ENCODE peak calls at places on chromosome 7, in nine cellular contexts. One of them, this sample, is unnamed.
A peak's percentile ranks its signal among the peaks of the same experiment; 100 is the strongest.

GRCh38 chr7:132499065-132499464 is 77.2 kb downstream of the PLXNA4 start:
- DNase-seq in natural killer cell: no peak
- DNase-seq in fibroblast of lung: no peak
- DNase-seq in osteocyte: no peak
- DNase-seq in gastrocnemius medialis: no peak
- DNase-seq in kidney epithelial cell: no peak
- DNase-seq in body of pancreas: no peak
- DNase-seq in right lobe of liver: no peak
- DNase-seq in right atrium auricular region: no peak
- DNase-seq in this sample: no peak

GRCh38 chr7:30683839-30684238 is 1.6 kb upstream of the CRHR2 start:
- DNase-seq in fibroblast of lung: no peak
- DNase-seq in right atrium auricular region: no peak
- DNase-seq in body of pancreas: no peak
- DNase-seq in natural killer cell: no peak
- DNase-seq in osteocyte: no peak
- DNase-seq in right lobe of liver: no peak
- DNase-seq in gastrocnemius medialis: no peak
- DNase-seq in kidney epithelial cell: no peak
- DNase-seq in this sample: no peak

GRCh38 chr7:102912742-102913141 is at the start of gene LRRC17:
- DNase-seq in right atrium auricular region: no peak
- DNase-seq in osteocyte: no peak
- DNase-seq in fibroblast of lung: peak; percentile 97
- DNase-seq in kidney epithelial cell: peak; percentile 68
- DNase-seq in body of pancreas: no peak
- DNase-seq in natural killer cell: no peak
- DNase-seq in gastrocnemius medialis: no peak
- DNase-seq in right lobe of liver: no peak
- DNase-seq in this sample: no peak

GRCh38 chr7:20894806-20895205 is 108.1 kb upstream of the SP8 start:
- DNase-seq in fibroblast of lung: peak; percentile 6
- DNase-seq in kidney epithelial cell: no peak
- DNase-seq in right lobe of liver: no peak
- DNase-seq in natural killer cell: no peak
- DNase-seq in right atrium auricular region: no peak
- DNase-seq in gastrocnemius medialis: no peak
- DNase-seq in body of pancreas: no peak
- DNase-seq in osteocyte: no peak
- DNase-seq in this sample: no peak

GRCh38 chr7:12222889-12223579 is 11.9 kb downstream of the TMEM106B start:
- DNase-seq in body of pancreas: no peak
- DNase-seq in fibroblast of lung: no peak
- DNase-seq in right lobe of liver: no peak
- DNase-seq in gastrocnemius medialis: no peak
- DNase-seq in osteocyte: no peak
- DNase-seq in kidney epithelial cell: no peak
- DNase-seq in right atrium auricular region: no peak
- DNase-seq in natural killer cell: no peak
- DNase-seq in this sample: no peak

GRCh38 chr7:30698481-30698880 is 16.2 kb upstream of the CRHR2 start:
- DNase-seq in natural killer cell: no peak
- DNase-seq in fibroblast of lung: no peak
- DNase-seq in right atrium auricular region: no peak
- DNase-seq in right lobe of liver: no peak
- DNase-seq in gastrocnemius medialis: no peak
- DNase-seq in kidney epithelial cell: no peak
- DNase-seq in osteocyte: no peak
- DNase-seq in body of pancreas: no peak
- DNase-seq in this sample: no peak

GRCh38 chr7:81236560-81236959 is 317.7 kb upstream of the SEMA3C start:
- DNase-seq in right lobe of liver: no peak
- DNase-seq in kidney epithelial cell: no peak
- DNase-seq in body of pancreas: no peak
- DNase-seq in gastrocnemius medialis: no peak
- DNase-seq in right atrium auricular region: no peak
- DNase-seq in osteocyte: no peak
- DNase-seq in natural killer cell: no peak
- DNase-seq in fibroblast of lung: no peak
- DNase-seq in this sample: no peak

GRCh38 chr7:70698219-70698832 is 433.6 kb upstream of the GALNT17 start:
- DNase-seq in body of pancreas: peak; percentile 44
- DNase-seq in right atrium auricular region: no peak
- DNase-seq in gastrocnemius medialis: no peak
- DNase-seq in kidney epithelial cell: no peak
- DNase-seq in right lobe of liver: no peak
- DNase-seq in natural killer cell: no peak
- DNase-seq in osteocyte: no peak
- DNase-seq in fibroblast of lung: peak; percentile 81
- DNase-seq in this sample: no peak

GRCh38 chr7:155762639-155763038 is 49.6 kb downstream of the SHH start:
- DNase-seq in right atrium auricular region: no peak
- DNase-seq in gastrocnemius medialis: no peak
- DNase-seq in right lobe of liver: no peak
- DNase-seq in body of pancreas: no peak
- DNase-seq in osteocyte: no peak
- DNase-seq in natural killer cell: no peak
- DNase-seq in fibroblast of lung: no peak
- DNase-seq in kidney epithelial cell: no peak
- DNase-seq in this sample: no peak

GRCh38 chr7:40202851-40203250 is 68.0 kb downstream of the SUGCT start:
- DNase-seq in natural killer cell: no peak
- DNase-seq in fibroblast of lung: no peak
- DNase-seq in gastrocnemius medialis: no peak
- DNase-seq in body of pancreas: no peak
- DNase-seq in right atrium auricular region: no peak
- DNase-seq in osteocyte: no peak
- DNase-seq in right lobe of liver: no peak
- DNase-seq in kidney epithelial cell: no peak
- DNase-seq in this sample: no peak

GRCh38 chr7:40200791-40201190 is 66.0 kb downstream of the SUGCT start:
- DNase-seq in fibroblast of lung: peak; percentile 78
- DNase-seq in kidney epithelial cell: no peak
- DNase-seq in gastrocnemius medialis: no peak
- DNase-seq in right atrium auricular region: no peak
- DNase-seq in osteocyte: no peak
- DNase-seq in natural killer cell: no peak
- DNase-seq in body of pancreas: no peak
- DNase-seq in right lobe of liver: no peak
- DNase-seq in this sample: no peak

GRCh38 chr7:40194743-40195142 is 59.9 kb downstream of the SUGCT start:
- DNase-seq in body of pancreas: no peak
- DNase-seq in gastrocnemius medialis: no peak
- DNase-seq in right lobe of liver: no peak
- DNase-seq in right atrium auricular region: no peak
- DNase-seq in osteocyte: no peak
- DNase-seq in natural killer cell: no peak
- DNase-seq in kidney epithelial cell: no peak
- DNase-seq in fibroblast of lung: peak; percentile 84
- DNase-seq in this sample: no peak

GRCh38 chr7:40197527-40197926 is 62.7 kb downstream of the SUGCT start:
- DNase-seq in right lobe of liver: no peak
- DNase-seq in gastrocnemius medialis: no peak
- DNase-seq in fibroblast of lung: no peak
- DNase-seq in natural killer cell: no peak
- DNase-seq in right atrium auricular region: no peak
- DNase-seq in kidney epithelial cell: no peak
- DNase-seq in body of pancreas: no peak
- DNase-seq in osteocyte: peak; percentile 36
- DNase-seq in this sample: no peak

GRCh38 chr7:40199076-40199802 is 64.4 kb downstream of the SUGCT start:
- DNase-seq in osteocyte: peak; percentile 68
- DNase-seq in right atrium auricular region: no peak
- DNase-seq in kidney epithelial cell: no peak
- DNase-seq in gastrocnemius medialis: no peak
- DNase-seq in fibroblast of lung: peak; percentile 67
- DNase-seq in body of pancreas: no peak
- DNase-seq in right lobe of liver: no peak
- DNase-seq in natural killer cell: no peak
- DNase-seq in this sample: no peak
- TF ChIP-seq CTCF in osteocyte: peak; percentile 74
- TF ChIP-seq CTCF in right atrium auricular region: peak; percentile 48
- TF ChIP-seq CTCF in kidney epithelial cell: peak; percentile 51
- TF ChIP-seq CTCF in gastrocnemius medialis: no peak
- TF ChIP-seq CTCF in fibroblast of lung: peak; percentile 65
- TF ChIP-seq CTCF in body of pancreas: no peak
- TF ChIP-seq CTCF in right lobe of liver: peak; percentile 44
- TF ChIP-seq CTCF in natural killer cell: no peak
- TF ChIP-seq CTCF in this sample: peak; percentile 39

DNA sequence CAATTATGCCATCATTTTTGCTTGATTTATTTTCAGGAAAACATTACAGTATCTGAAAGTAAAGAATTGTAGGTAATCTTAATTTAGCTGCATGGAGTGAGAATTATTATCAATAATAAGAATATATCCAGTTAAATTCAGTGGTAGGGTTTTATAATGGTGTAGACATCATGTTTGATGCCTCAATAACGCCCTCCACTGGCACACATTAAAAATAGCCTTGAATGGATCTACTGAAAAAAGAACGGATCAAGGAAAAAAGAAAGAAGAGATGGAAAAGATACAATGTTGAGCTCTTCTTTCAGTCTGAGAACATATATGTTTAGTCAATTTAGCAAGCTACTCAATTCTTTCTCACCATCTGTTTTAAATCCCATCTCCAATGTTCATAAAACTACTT is 319.2 kb downstream of the CDC14C start:
- DNase-seq in right lobe of liver: no peak
- DNase-seq in natural killer cell: no peak
- DNase-seq in kidney epithelial cell: no peak
- DNase-seq in fibroblast of lung: no peak
- DNase-seq in body of pancreas: no peak
- DNase-seq in osteocyte: no peak
- DNase-seq in right atrium auricular region: no peak
- DNase-seq in gastrocnemius medialis: no peak
- DNase-seq in this sample: no peak
- TF ChIP-seq CTCF in right lobe of liver: no peak
- TF ChIP-seq CTCF in natural killer cell: no peak
- TF ChIP-seq CTCF in kidney epithelial cell: no peak
- TF ChIP-seq CTCF in fibroblast of lung: no peak
- TF ChIP-seq CTCF in body of pancreas: no peak
- TF ChIP-seq CTCF in osteocyte: no peak
- TF ChIP-seq CTCF in right atrium auricular region: no peak
- TF ChIP-seq CTCF in gastrocnemius medialis: no peak
- TF ChIP-seq CTCF in this sample: no peak

DNA sequence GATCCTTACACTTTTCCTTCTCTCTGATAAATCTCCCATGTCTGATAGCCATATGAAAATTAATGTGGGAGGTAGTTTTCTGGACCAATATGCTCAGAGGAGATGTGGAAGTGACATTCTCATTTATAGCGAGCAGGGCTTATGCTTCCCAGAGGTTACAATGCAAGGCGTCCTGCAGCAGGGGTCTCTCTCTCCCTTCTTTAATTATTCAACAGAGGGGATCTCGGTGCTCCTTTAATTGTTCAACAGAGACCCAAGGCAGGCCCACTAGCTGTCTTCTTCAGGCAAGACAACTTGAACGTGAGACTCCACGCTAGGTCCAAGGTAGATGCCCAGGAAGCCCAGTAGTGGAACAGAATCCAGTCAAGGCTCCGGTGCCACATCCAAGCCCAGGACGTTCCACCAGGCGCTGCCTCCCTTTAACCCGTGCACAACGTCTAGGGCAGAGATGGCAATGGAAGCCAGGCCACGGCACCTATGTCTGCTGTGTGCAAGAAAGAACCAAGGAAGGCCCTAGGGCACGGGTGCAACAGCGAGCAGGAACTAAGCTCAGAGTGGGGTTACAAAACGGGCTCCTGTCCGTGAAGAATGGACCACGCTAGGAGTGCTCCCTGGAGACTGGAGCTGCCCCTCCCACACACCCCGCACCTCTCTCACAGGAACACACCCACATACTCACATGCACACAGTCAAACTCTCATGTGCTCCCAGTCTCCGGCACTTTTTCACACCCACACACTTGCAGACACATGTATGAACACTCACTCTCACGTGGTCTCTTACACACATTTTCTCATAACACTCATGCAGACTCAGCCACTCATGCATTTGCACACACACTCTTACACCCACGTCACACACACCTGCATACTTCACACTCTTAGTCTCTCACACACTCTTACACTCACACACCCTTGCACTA is 230.4 kb downstream of the TNS3 start:
- DNase-seq in kidney epithelial cell: no peak
- DNase-seq in osteocyte: no peak
- DNase-seq in gastrocnemius medialis: no peak
- DNase-seq in fibroblast of lung: no peak
- DNase-seq in natural killer cell: no peak
- DNase-seq in right lobe of liver: no peak
- DNase-seq in body of pancreas: no peak
- DNase-seq in right atrium auricular region: no peak
- DNase-seq in this sample: peak; percentile 64
- TF ChIP-seq CTCF in kidney epithelial cell: no peak
- TF ChIP-seq CTCF in osteocyte: peak; percentile 7
- TF ChIP-seq CTCF in gastrocnemius medialis: no peak
- TF ChIP-seq CTCF in fibroblast of lung: no peak
- TF ChIP-seq CTCF in natural killer cell: no peak
- TF ChIP-seq CTCF in right lobe of liver: no peak
- TF ChIP-seq CTCF in body of pancreas: no peak
- TF ChIP-seq CTCF in right atrium auricular region: peak; percentile 36
- TF ChIP-seq CTCF in this sample: no peak

GRCh38 chr7:38502848-38503247 is 128.3 kb downstream of the AMPH start:
- DNase-seq in right atrium auricular region: no peak
- DNase-seq in osteocyte: no peak
- DNase-seq in gastrocnemius medialis: no peak
- DNase-seq in body of pancreas: no peak
- DNase-seq in fibroblast of lung: no peak
- DNase-seq in natural killer cell: no peak
- DNase-seq in kidney epithelial cell: no peak
- DNase-seq in right lobe of liver: no peak
- DNase-seq in this sample: no peak
- TF ChIP-seq CTCF in right atrium auricular region: no peak
- TF ChIP-seq CTCF in osteocyte: no peak
- TF ChIP-seq CTCF in gastrocnemius medialis: no peak
- TF ChIP-seq CTCF in body of pancreas: no peak
- TF ChIP-seq CTCF in fibroblast of lung: no peak
- TF ChIP-seq CTCF in natural killer cell: no peak
- TF ChIP-seq CTCF in kidney epithelial cell: no peak
- TF ChIP-seq CTCF in right lobe of liver: no peak
- TF ChIP-seq CTCF in this sample: no peak

DNA sequence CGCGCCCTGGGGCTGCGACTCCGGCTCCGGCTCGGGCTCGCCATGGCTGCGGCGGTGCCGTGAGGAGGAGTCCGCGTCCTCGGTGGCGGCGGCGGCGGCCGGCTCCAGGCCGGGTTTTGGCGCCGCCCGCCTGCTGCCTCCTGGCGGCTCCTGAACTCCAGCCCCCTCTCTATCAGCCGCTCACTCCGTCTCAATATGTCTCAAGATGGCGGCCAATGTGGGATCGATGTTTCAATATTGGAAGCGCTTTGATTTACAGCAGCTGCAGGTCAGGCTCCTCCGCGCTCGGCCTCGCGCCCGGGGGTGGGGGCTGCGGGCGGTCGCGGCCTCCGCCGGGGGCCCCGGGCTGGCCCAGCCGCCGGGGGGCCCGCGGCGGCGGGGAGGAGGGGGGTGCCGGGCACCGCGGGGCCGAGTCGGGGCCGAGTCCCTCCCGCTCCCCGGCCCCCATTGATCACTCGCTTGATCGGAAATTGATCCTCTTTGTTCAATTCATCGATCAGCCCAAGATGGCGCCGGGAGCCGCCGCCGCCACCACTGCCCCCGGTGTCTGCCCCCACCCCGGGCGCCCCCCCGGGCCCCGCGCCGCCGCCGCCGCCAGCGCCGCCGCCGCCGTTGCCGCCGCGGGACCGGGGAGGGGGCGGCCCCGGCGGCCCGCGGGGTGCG is 1.5 kb upstream of the CUX1 start:
- DNase-seq in osteocyte: peak; percentile 91
- DNase-seq in body of pancreas: peak; percentile 82
- DNase-seq in natural killer cell: peak; percentile 64
- DNase-seq in fibroblast of lung: peak; percentile 80
- DNase-seq in kidney epithelial cell: no peak
- DNase-seq in right lobe of liver: peak; percentile 77
- DNase-seq in right atrium auricular region: peak; percentile 68
- DNase-seq in gastrocnemius medialis: peak; percentile 59
- DNase-seq in this sample: peak; percentile 81
- TF ChIP-seq CTCF in osteocyte: peak; percentile 23
- TF ChIP-seq CTCF in body of pancreas: no peak
- TF ChIP-seq CTCF in natural killer cell: no peak
- TF ChIP-seq CTCF in fibroblast of lung: no peak
- TF ChIP-seq CTCF in kidney epithelial cell: no peak
- TF ChIP-seq CTCF in right lobe of liver: peak; percentile 36
- TF ChIP-seq CTCF in right atrium auricular region: no peak
- TF ChIP-seq CTCF in gastrocnemius medialis: no peak
- TF ChIP-seq CTCF in this sample: no peak

This sample was measured in coronary artery.